ENCODE peak calls at places on chromosomes 5 and 9, in six cellular contexts. One of them, this sample, is unnamed.

GRCh38 chr9:114852050-114852594 is 46.3 kb upstream of the TNFSF15 start:
- ATAC-seq in CD4-positive, alpha-beta T cell: no peak
- ATAC-seq in aorta: peak
- ATAC-seq in right cardiac atrium: peak
- ATAC-seq in HCT116: no peak
- ATAC-seq in left lung: peak
- ATAC-seq in this sample: peak

GRCh38 chr5:102975457-102976182 is 144.3 kb downstream of the GIN1 start:
- ATAC-seq in right cardiac atrium: no peak
- ATAC-seq in HCT116: no peak
- ATAC-seq in aorta: no peak
- ATAC-seq in CD4-positive, alpha-beta T cell: no peak
- ATAC-seq in left lung: peak
- ATAC-seq in this sample: no peak

GRCh38 chr5:139814704-139815280 is 19.2 kb downstream of the PSD2 start:
- ATAC-seq in left lung: no peak
- ATAC-seq in CD4-positive, alpha-beta T cell: no peak
- ATAC-seq in HCT116: no peak
- ATAC-seq in aorta: no peak
- ATAC-seq in right cardiac atrium: no peak
- ATAC-seq in this sample: no peak

GRCh38 chr9:69857131-69857530 is 36.5 kb downstream of the CFAP95 start:
- ATAC-seq in aorta: no peak
- ATAC-seq in CD4-positive, alpha-beta T cell: no peak
- ATAC-seq in left lung: no peak
- ATAC-seq in right cardiac atrium: no peak
- ATAC-seq in HCT116: no peak
- ATAC-seq in this sample: no peak

GRCh38 chr9:4828776-4829175 is 36.0 kb downstream of the RCL1 start:
- ATAC-seq in aorta: no peak
- ATAC-seq in left lung: no peak
- ATAC-seq in CD4-positive, alpha-beta T cell: no peak
- ATAC-seq in right cardiac atrium: no peak
- ATAC-seq in HCT116: no peak
- ATAC-seq in this sample: no peak

GRCh38 chr5:130277522-130277921 is 373.3 kb downstream of the CHSY3 start:
- ATAC-seq in HCT116: no peak
- ATAC-seq in left lung: no peak
- ATAC-seq in CD4-positive, alpha-beta T cell: no peak
- ATAC-seq in right cardiac atrium: no peak
- ATAC-seq in aorta: no peak
- ATAC-seq in this sample: no peak

GRCh38 chr9:125435776-125436612 is 174.4 kb downstream of the GAPVD1 start:
- ATAC-seq in HCT116: no peak
- ATAC-seq in CD4-positive, alpha-beta T cell: no peak
- ATAC-seq in left lung: no peak
- ATAC-seq in right cardiac atrium: no peak
- ATAC-seq in aorta: no peak
- ATAC-seq in this sample: no peak

GRCh38 chr5:61603211-61603908 is 271.3 kb downstream of the ZSWIM6 start:
- ATAC-seq in aorta: peak
- ATAC-seq in HCT116: peak
- ATAC-seq in left lung: peak
- ATAC-seq in CD4-positive, alpha-beta T cell: no peak
- ATAC-seq in right cardiac atrium: peak
- ATAC-seq in this sample: no peak

GRCh38 chr5:157564149-157564711 is 11.3 kb downstream of the ADAM19 start:
- ATAC-seq in CD4-positive, alpha-beta T cell: no peak
- ATAC-seq in right cardiac atrium: peak
- ATAC-seq in left lung: no peak
- ATAC-seq in aorta: peak
- ATAC-seq in HCT116: no peak
- ATAC-seq in this sample: no peak

GRCh38 chr9:18604971-18605370 is 131.0 kb downstream of the ADAMTSL1 start:
- ATAC-seq in aorta: no peak
- ATAC-seq in CD4-positive, alpha-beta T cell: no peak
- ATAC-seq in HCT116: no peak
- ATAC-seq in right cardiac atrium: no peak
- ATAC-seq in left lung: no peak
- ATAC-seq in this sample: no peak

GRCh38 chr5:110054240-110054639 is 364.5 kb downstream of the MAN2A1 start:
- ATAC-seq in left lung: peak
- ATAC-seq in aorta: no peak
- ATAC-seq in right cardiac atrium: no peak
- ATAC-seq in HCT116: no peak
- ATAC-seq in CD4-positive, alpha-beta T cell: peak
- ATAC-seq in this sample: no peak

GRCh38 chr9:4070266-4070665 is 229.6 kb downstream of the GLIS3 start:
- ATAC-seq in right cardiac atrium: peak
- ATAC-seq in left lung: no peak
- ATAC-seq in aorta: no peak
- ATAC-seq in HCT116: no peak
- ATAC-seq in CD4-positive, alpha-beta T cell: no peak
- ATAC-seq in this sample: no peak

GRCh38 chr5:54719384-54720306 is 202.1 kb downstream of the SNX18 start:
- ATAC-seq in right cardiac atrium: peak
- ATAC-seq in HCT116: peak
- ATAC-seq in CD4-positive, alpha-beta T cell: no peak
- ATAC-seq in left lung: peak
- ATAC-seq in aorta: peak
- ATAC-seq in this sample: peak

GRCh38 chr5:156759156-156759555 is 90.9 kb upstream of the PPP1R2B start:
- ATAC-seq in aorta: no peak
- ATAC-seq in CD4-positive, alpha-beta T cell: no peak
- ATAC-seq in HCT116: no peak
- ATAC-seq in left lung: no peak
- ATAC-seq in right cardiac atrium: peak
- ATAC-seq in this sample: no peak

GRCh38 chr5:167664222-167664804 is 627.1 kb upstream of the WWC1 start:
- ATAC-seq in HCT116: no peak
- ATAC-seq in right cardiac atrium: no peak
- ATAC-seq in left lung: no peak
- ATAC-seq in CD4-positive, alpha-beta T cell: no peak
- ATAC-seq in aorta: no peak
- ATAC-seq in this sample: no peak

GRCh38 chr5:80206282-80206681 is 49.6 kb downstream of the SERINC5 start:
- ATAC-seq in HCT116: no peak
- ATAC-seq in left lung: no peak
- ATAC-seq in right cardiac atrium: peak
- ATAC-seq in CD4-positive, alpha-beta T cell: no peak
- ATAC-seq in aorta: no peak
- ATAC-seq in this sample: no peak

GRCh38 chr5:132754111-132754510 is 6.9 kb downstream of the CCNI2 start:
- ATAC-seq in right cardiac atrium: no peak
- ATAC-seq in aorta: no peak
- ATAC-seq in left lung: no peak
- ATAC-seq in HCT116: no peak
- ATAC-seq in CD4-positive, alpha-beta T cell: no peak
- ATAC-seq in this sample: no peak

GRCh38 chr5:67774153-67774552 is 441.4 kb upstream of the PIK3R1 start:
- ATAC-seq in CD4-positive, alpha-beta T cell: no peak
- ATAC-seq in HCT116: peak
- ATAC-seq in right cardiac atrium: peak
- ATAC-seq in left lung: peak
- ATAC-seq in aorta: peak
- ATAC-seq in this sample: peak

GRCh38 chr9:130023994-130024596 is 18.9 kb downstream of the FNBP1 start:
- ATAC-seq in right cardiac atrium: no peak
- ATAC-seq in aorta: no peak
- ATAC-seq in HCT116: no peak
- ATAC-seq in CD4-positive, alpha-beta T cell: no peak
- ATAC-seq in left lung: no peak
- ATAC-seq in this sample: no peak

GRCh38 chr9:137589441-137590122 is 730 bp downstream of the ZMYND19 start:
- ATAC-seq in aorta: no peak
- ATAC-seq in HCT116: peak
- ATAC-seq in CD4-positive, alpha-beta T cell: peak
- ATAC-seq in left lung: no peak
- ATAC-seq in right cardiac atrium: no peak
- ATAC-seq in this sample: peak

GRCh38 chr9:129703121-129703520 is 37.7 kb downstream of the PRRX2 start:
- ATAC-seq in left lung: peak
- ATAC-seq in right cardiac atrium: no peak
- ATAC-seq in HCT116: no peak
- ATAC-seq in CD4-positive, alpha-beta T cell: no peak
- ATAC-seq in aorta: peak
- ATAC-seq in this sample: no peak

GRCh38 chr5:10140195-10140973 is 109.3 kb downstream of the ATPSCKMT start:
- ATAC-seq in aorta: no peak
- ATAC-seq in left lung: peak
- ATAC-seq in right cardiac atrium: no peak
- ATAC-seq in HCT116: peak
- ATAC-seq in CD4-positive, alpha-beta T cell: no peak
- ATAC-seq in this sample: no peak

GRCh38 chr5:19531374-19531952 is 456.5 kb downstream of the CDH18 start:
- ATAC-seq in HCT116: no peak
- ATAC-seq in right cardiac atrium: no peak
- ATAC-seq in left lung: peak
- ATAC-seq in CD4-positive, alpha-beta T cell: no peak
- ATAC-seq in aorta: no peak
- ATAC-seq in this sample: no peak

GRCh38 chr5:86748538-86749105 is 130.9 kb downstream of the COX7C start:
- ATAC-seq in left lung: no peak
- ATAC-seq in CD4-positive, alpha-beta T cell: no peak
- ATAC-seq in HCT116: no peak
- ATAC-seq in right cardiac atrium: no peak
- ATAC-seq in aorta: no peak
- ATAC-seq in this sample: no peak

GRCh38 chr5:2110137-2110933 is 227.6 kb upstream of the IRX4 start:
- ATAC-seq in left lung: no peak
- ATAC-seq in right cardiac atrium: no peak
- ATAC-seq in CD4-positive, alpha-beta T cell: no peak
- ATAC-seq in aorta: peak
- ATAC-seq in HCT116: no peak
- ATAC-seq in this sample: no peak

GRCh38 chr9:105064248-105065118 is 136.5 kb upstream of the ABCA1 start:
- ATAC-seq in aorta: peak
- ATAC-seq in HCT116: peak
- ATAC-seq in left lung: peak
- ATAC-seq in right cardiac atrium: peak
- ATAC-seq in CD4-positive, alpha-beta T cell: no peak
- ATAC-seq in this sample: peak

GRCh38 chr9:134456740-134457315 is 130.6 kb downstream of the RXRA start:
- ATAC-seq in right cardiac atrium: no peak
- ATAC-seq in aorta: no peak
- ATAC-seq in CD4-positive, alpha-beta T cell: no peak
- ATAC-seq in HCT116: peak
- ATAC-seq in left lung: no peak
- ATAC-seq in this sample: peak

GRCh38 chr9:88551546-88552137 is 16.7 kb downstream of the NXNL2 start:
- ATAC-seq in left lung: no peak
- ATAC-seq in right cardiac atrium: no peak
- ATAC-seq in CD4-positive, alpha-beta T cell: no peak
- ATAC-seq in HCT116: no peak
- ATAC-seq in aorta: no peak
- ATAC-seq in this sample: no peak

GRCh38 chr5:36722913-36723312 is 116.5 kb downstream of the SLC1A3 start:
- ATAC-seq in CD4-positive, alpha-beta T cell: no peak
- ATAC-seq in HCT116: no peak
- ATAC-seq in left lung: no peak
- ATAC-seq in right cardiac atrium: no peak
- ATAC-seq in aorta: no peak
- ATAC-seq in this sample: no peak

GRCh38 chr5:112886975-112887374 is 25.9 kb downstream of the SRP19 start:
- ATAC-seq in left lung: no peak
- ATAC-seq in HCT116: no peak
- ATAC-seq in CD4-positive, alpha-beta T cell: peak
- ATAC-seq in aorta: no peak
- ATAC-seq in right cardiac atrium: no peak
- ATAC-seq in this sample: no peak

DNA sequence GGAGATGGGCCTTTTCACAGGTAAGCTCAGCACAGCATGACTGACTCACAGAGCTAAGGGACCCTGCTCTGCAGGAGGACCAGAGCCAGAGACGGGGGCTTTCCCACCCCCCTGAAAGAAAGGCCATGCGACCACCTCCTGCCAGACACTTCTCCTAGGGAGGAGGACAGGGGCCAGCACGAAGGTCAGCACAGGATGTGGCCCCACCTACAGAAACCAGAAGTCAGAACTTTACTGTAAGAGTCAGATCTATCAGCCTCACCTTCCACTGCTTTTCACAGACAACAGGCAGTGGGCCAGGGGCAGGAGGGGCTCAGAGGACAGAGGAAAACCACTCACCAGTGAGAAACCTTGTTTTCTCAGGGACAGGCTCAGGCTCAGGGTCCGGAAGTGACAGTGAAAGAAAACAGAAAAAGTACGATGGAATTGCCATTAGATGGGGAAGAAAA is 37.9 kb downstream of the CCNJL start:
- ATAC-seq in right cardiac atrium: no peak
- ATAC-seq in aorta: no peak
- ATAC-seq in left lung: no peak
- ATAC-seq in HCT116: no peak
- ATAC-seq in CD4-positive, alpha-beta T cell: no peak
- ATAC-seq in this sample: no peak
- H3K27ac ChIP-seq in right cardiac atrium: no peak
- H3K27ac ChIP-seq in aorta: no peak
- H3K27ac ChIP-seq in left lung: no peak
- H3K27ac ChIP-seq in HCT116: no peak
- H3K27ac ChIP-seq in CD4-positive, alpha-beta T cell: no peak
- H3K27ac ChIP-seq in this sample: no peak

GRCh38 chr5:56763182-56763581 is 52.2 kb upstream of the MAP3K1 start:
- ATAC-seq in right cardiac atrium: no peak
- ATAC-seq in CD4-positive, alpha-beta T cell: no peak
- ATAC-seq in left lung: no peak
- ATAC-seq in HCT116: no peak
- ATAC-seq in aorta: no peak
- ATAC-seq in this sample: no peak
- H3K27ac ChIP-seq in right cardiac atrium: no peak
- H3K27ac ChIP-seq in CD4-positive, alpha-beta T cell: no peak
- H3K27ac ChIP-seq in left lung: peak
- H3K27ac ChIP-seq in HCT116: no peak
- H3K27ac ChIP-seq in aorta: no peak
- H3K27ac ChIP-seq in this sample: no peak

GRCh38 chr5:126386146-126386545 is 37.1 kb upstream of the GRAMD2B start:
- ATAC-seq in HCT116: no peak
- ATAC-seq in right cardiac atrium: no peak
- ATAC-seq in aorta: no peak
- ATAC-seq in left lung: no peak
- ATAC-seq in CD4-positive, alpha-beta T cell: no peak
- ATAC-seq in this sample: no peak
- H3K27ac ChIP-seq in HCT116: no peak
- H3K27ac ChIP-seq in right cardiac atrium: no peak
- H3K27ac ChIP-seq in aorta: peak
- H3K27ac ChIP-seq in left lung: no peak
- H3K27ac ChIP-seq in CD4-positive, alpha-beta T cell: no peak
- H3K27ac ChIP-seq in this sample: peak

DNA sequence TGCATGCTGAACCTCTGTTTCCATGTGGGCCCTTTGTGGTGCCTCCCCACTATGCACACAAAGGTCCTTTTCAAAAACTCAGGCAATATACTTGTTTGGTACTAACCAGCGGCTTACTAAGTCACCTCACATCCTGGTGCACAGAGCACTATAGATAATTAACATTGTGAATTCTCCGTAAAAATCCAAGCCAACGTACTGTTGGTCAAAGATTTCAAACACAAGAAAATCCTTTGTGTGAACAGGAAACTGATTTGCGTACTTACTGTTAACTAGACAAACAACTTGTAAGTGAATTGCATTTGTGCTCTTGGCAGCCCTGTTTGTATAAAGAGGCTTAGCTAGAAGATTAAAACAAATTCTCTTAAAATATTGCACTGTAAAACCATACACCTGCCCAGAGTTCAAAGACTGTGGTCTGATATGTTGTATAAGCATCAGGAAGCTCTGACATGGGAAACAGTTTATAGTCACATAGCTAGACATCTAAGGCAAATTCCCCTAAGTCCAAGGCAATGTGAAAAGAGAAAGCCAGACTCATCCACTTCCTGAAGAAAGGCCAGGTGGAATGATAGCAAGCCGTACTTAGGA is 125.0 kb upstream of the SLC12A2 start:
- ATAC-seq in aorta: no peak
- ATAC-seq in CD4-positive, alpha-beta T cell: no peak
- ATAC-seq in right cardiac atrium: no peak
- ATAC-seq in HCT116: no peak
- ATAC-seq in left lung: peak
- ATAC-seq in this sample: no peak
- H3K27ac ChIP-seq in aorta: no peak
- H3K27ac ChIP-seq in CD4-positive, alpha-beta T cell: no peak
- H3K27ac ChIP-seq in right cardiac atrium: no peak
- H3K27ac ChIP-seq in HCT116: no peak
- H3K27ac ChIP-seq in left lung: peak
- H3K27ac ChIP-seq in this sample: peak

This sample was measured in gastroesophageal sphincter.